ENCODE peak calls at places on chromosomes 13 and 19, in eight cellular contexts. One of them, this sample, is unnamed.

GRCh38 chr13:25468330-25469178 is 96.8 kb downstream of the ATP8A2 start:
- DNase-seq in adrenal gland: no peak
- DNase-seq in stomach: no peak
- DNase-seq in kidney: no peak
- DNase-seq in A549: no peak
- DNase-seq in esophagus squamous epithelium: no peak
- DNase-seq in uterus: no peak
- DNase-seq in PC-9: no peak
- DNase-seq in this sample: peak; percentile 62

GRCh38 chr13:102680842-102681725 is 13.8 kb downstream of the METTL21C start:
- DNase-seq in stomach: no peak
- DNase-seq in kidney: no peak
- DNase-seq in uterus: no peak
- DNase-seq in adrenal gland: no peak
- DNase-seq in PC-9: no peak
- DNase-seq in A549: no peak
- DNase-seq in esophagus squamous epithelium: no peak
- DNase-seq in this sample: no peak

GRCh38 chr19:19554074-19555023 is 16.3 kb downstream of the CILP2 start:
- DNase-seq in A549: no peak
- DNase-seq in PC-9: peak; percentile 31
- DNase-seq in adrenal gland: no peak
- DNase-seq in uterus: no peak
- DNase-seq in kidney: peak; percentile 69
- DNase-seq in stomach: peak; percentile 65
- DNase-seq in esophagus squamous epithelium: no peak
- DNase-seq in this sample: no peak

GRCh38 chr19:40933025-40933424 is 51.0 kb upstream of the CYP2A7 start:
- DNase-seq in uterus: no peak
- DNase-seq in adrenal gland: no peak
- DNase-seq in stomach: no peak
- DNase-seq in esophagus squamous epithelium: no peak
- DNase-seq in PC-9: peak; percentile 21
- DNase-seq in kidney: no peak
- DNase-seq in A549: peak; percentile 80
- DNase-seq in this sample: no peak

GRCh38 chr19:14409157-14410053 is 9.7 kb downstream of the DDX39A start:
- DNase-seq in uterus: no peak
- DNase-seq in stomach: no peak
- DNase-seq in adrenal gland: no peak
- DNase-seq in A549: no peak
- DNase-seq in PC-9: no peak
- DNase-seq in kidney: no peak
- DNase-seq in esophagus squamous epithelium: no peak
- DNase-seq in this sample: no peak

GRCh38 chr19:38930776-38931761 is at the start of gene MRPS12:
- DNase-seq in A549: peak; percentile 100
- DNase-seq in kidney: peak; percentile 99
- DNase-seq in PC-9: peak; percentile 97
- DNase-seq in esophagus squamous epithelium: peak; percentile 91
- DNase-seq in stomach: peak; percentile 98
- DNase-seq in uterus: peak; percentile 98
- DNase-seq in adrenal gland: peak; percentile 99
- DNase-seq in this sample: peak; percentile 98

GRCh38 chr13:112651306-112651705 is 38.5 kb upstream of the ATP11A start:
- DNase-seq in adrenal gland: no peak
- DNase-seq in uterus: no peak
- DNase-seq in A549: no peak
- DNase-seq in PC-9: no peak
- DNase-seq in stomach: no peak
- DNase-seq in kidney: no peak
- DNase-seq in esophagus squamous epithelium: no peak
- DNase-seq in this sample: no peak

GRCh38 chr13:99258210-99258860 is at the start of gene GPR18:
- DNase-seq in A549: no peak
- DNase-seq in uterus: no peak
- DNase-seq in esophagus squamous epithelium: no peak
- DNase-seq in adrenal gland: no peak
- DNase-seq in kidney: no peak
- DNase-seq in stomach: no peak
- DNase-seq in PC-9: no peak
- DNase-seq in this sample: no peak

GRCh38 chr19:47518139-47518538 is 3.3 kb upstream of the NAPA start:
- DNase-seq in esophagus squamous epithelium: no peak
- DNase-seq in PC-9: no peak
- DNase-seq in stomach: no peak
- DNase-seq in adrenal gland: no peak
- DNase-seq in kidney: no peak
- DNase-seq in uterus: no peak
- DNase-seq in A549: no peak
- DNase-seq in this sample: no peak

GRCh38 chr19:47512948-47513319 is 1.9 kb downstream of the NAPA start:
- DNase-seq in adrenal gland: no peak
- DNase-seq in uterus: no peak
- DNase-seq in kidney: no peak
- DNase-seq in A549: no peak
- DNase-seq in stomach: no peak
- DNase-seq in esophagus squamous epithelium: no peak
- DNase-seq in PC-9: no peak
- DNase-seq in this sample: no peak

GRCh38 chr19:47514151-47514868 is 553 bp downstream of the NAPA start:
- DNase-seq in uterus: no peak
- DNase-seq in stomach: peak; percentile 28
- DNase-seq in esophagus squamous epithelium: no peak
- DNase-seq in kidney: no peak
- DNase-seq in A549: no peak
- DNase-seq in PC-9: no peak
- DNase-seq in adrenal gland: no peak
- DNase-seq in this sample: no peak

GRCh38 chr19:47512183-47512947 is 2.5 kb downstream of the NAPA start:
- DNase-seq in PC-9: no peak
- DNase-seq in esophagus squamous epithelium: no peak
- DNase-seq in uterus: no peak
- DNase-seq in kidney: no peak
- DNase-seq in stomach: peak; percentile 83
- DNase-seq in adrenal gland: peak; percentile 59
- DNase-seq in A549: peak; percentile 34
- DNase-seq in this sample: no peak

DNA sequence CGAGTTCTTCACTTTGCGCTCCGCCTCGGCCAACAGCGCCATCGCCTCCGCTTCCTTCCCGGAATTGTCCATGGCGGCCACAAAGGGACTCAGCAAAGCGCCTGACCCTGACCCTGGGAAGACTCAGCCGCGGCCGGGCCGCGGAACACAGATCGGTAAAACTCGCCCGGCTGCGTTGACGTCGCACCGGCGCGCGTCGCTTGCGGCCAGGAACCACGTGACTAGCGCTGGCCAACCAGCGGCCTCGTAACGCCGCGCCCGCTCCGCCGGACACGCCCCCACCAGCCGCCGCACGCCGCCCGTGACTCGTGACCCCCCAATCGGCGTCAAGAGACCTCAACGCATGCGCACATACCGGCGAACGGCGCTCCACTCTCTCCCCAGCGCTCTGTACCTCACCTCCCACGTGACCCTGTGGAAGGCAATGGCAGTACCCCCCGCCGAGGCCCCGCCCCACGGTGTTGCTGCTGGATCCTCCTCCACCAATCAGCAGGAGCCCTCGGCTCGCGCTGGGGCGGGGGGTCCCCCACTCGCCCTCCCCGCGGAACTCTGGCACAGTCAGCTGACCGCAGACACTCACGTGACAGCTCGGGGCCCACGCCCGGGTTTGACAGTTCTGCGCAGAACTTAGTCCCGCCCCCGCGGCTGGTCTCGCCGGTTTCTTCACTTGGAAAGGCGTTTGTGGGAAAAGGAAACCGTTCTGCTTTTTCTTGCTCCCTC is at the start of gene NAPA:
- DNase-seq in A549: peak; percentile 100
- DNase-seq in PC-9: peak; percentile 100
- DNase-seq in esophagus squamous epithelium: peak; percentile 100
- DNase-seq in stomach: peak; percentile 100
- DNase-seq in kidney: peak; percentile 100
- DNase-seq in adrenal gland: peak; percentile 100
- DNase-seq in uterus: peak; percentile 100
- DNase-seq in this sample: peak; percentile 100
- TF ChIP-seq CTCF in A549: no peak
- TF ChIP-seq CTCF in PC-9: no peak
- TF ChIP-seq CTCF in esophagus squamous epithelium: no peak
- TF ChIP-seq CTCF in stomach: no peak
- TF ChIP-seq CTCF in kidney: no peak
- TF ChIP-seq CTCF in adrenal gland: no peak
- TF ChIP-seq CTCF in uterus: no peak
- TF ChIP-seq CTCF in this sample: no peak

GRCh38 chr19:45238556-45238955 is 6.7 kb downstream of the EXOC3L2 start:
- DNase-seq in stomach: no peak
- DNase-seq in PC-9: no peak
- DNase-seq in A549: no peak
- DNase-seq in adrenal gland: no peak
- DNase-seq in uterus: no peak
- DNase-seq in kidney: no peak
- DNase-seq in esophagus squamous epithelium: no peak
- DNase-seq in this sample: no peak

GRCh38 chr19:45231891-45232290 is 13.3 kb downstream of the EXOC3L2 start:
- DNase-seq in esophagus squamous epithelium: no peak
- DNase-seq in uterus: no peak
- DNase-seq in adrenal gland: peak; percentile 39
- DNase-seq in kidney: no peak
- DNase-seq in PC-9: no peak
- DNase-seq in stomach: no peak
- DNase-seq in A549: no peak
- DNase-seq in this sample: no peak

GRCh38 chr19:45234089-45234869 is 10.9 kb downstream of the EXOC3L2 start:
- DNase-seq in stomach: no peak
- DNase-seq in adrenal gland: no peak
- DNase-seq in PC-9: no peak
- DNase-seq in uterus: no peak
- DNase-seq in kidney: no peak
- DNase-seq in A549: no peak
- DNase-seq in esophagus squamous epithelium: no peak
- DNase-seq in this sample: no peak

DNA sequence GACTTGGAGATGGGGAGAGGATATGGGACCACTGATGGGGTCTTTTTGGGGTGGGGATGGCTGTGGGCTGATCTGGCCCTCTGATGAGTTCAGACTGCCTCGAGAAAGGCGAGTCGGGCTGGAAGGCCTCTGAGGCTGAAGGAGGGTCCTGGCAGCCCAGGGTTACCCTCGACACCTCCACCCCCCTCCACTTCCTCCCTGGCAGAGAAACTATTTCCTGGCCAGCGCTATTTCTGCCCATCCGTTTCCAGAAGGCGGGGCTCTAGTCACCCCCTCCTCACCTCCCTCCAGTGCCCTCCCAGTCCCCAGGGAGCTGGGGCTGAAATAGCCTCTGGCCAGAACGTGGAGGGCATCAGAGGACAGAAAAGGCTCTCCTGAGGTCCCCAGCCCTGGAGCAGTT is 9.7 kb downstream of the EXOC3L2 start:
- DNase-seq in esophagus squamous epithelium: no peak
- DNase-seq in PC-9: no peak
- DNase-seq in stomach: no peak
- DNase-seq in adrenal gland: no peak
- DNase-seq in kidney: peak; percentile 73
- DNase-seq in uterus: no peak
- DNase-seq in A549: no peak
- DNase-seq in this sample: no peak
- H3K4me3 ChIP-seq in esophagus squamous epithelium: no peak overlapping the region
- H3K4me3 ChIP-seq in PC-9: no peak overlapping the region
- H3K4me3 ChIP-seq in stomach: no peak overlapping the region
- H3K4me3 ChIP-seq in adrenal gland: no peak overlapping the region
- H3K4me3 ChIP-seq in kidney: no peak overlapping the region
- H3K4me3 ChIP-seq in uterus: no peak overlapping the region
- H3K4me3 ChIP-seq in A549: no peak overlapping the region
- H3K4me3 ChIP-seq in this sample: no peak overlapping the region

GRCh38 chr19:12918253-12918652 is 840 bp downstream of the SYCE2 start:
- DNase-seq in PC-9: no peak
- DNase-seq in adrenal gland: no peak
- DNase-seq in kidney: no peak
- DNase-seq in A549: no peak
- DNase-seq in uterus: no peak
- DNase-seq in stomach: no peak
- DNase-seq in esophagus squamous epithelium: no peak
- DNase-seq in this sample: no peak

GRCh38 chr19:12907166-12907565 is 11.9 kb downstream of the SYCE2 start:
- DNase-seq in uterus: no peak
- DNase-seq in PC-9: no peak
- DNase-seq in adrenal gland: no peak
- DNase-seq in A549: no peak
- DNase-seq in kidney: no peak
- DNase-seq in esophagus squamous epithelium: no peak
- DNase-seq in stomach: peak; percentile 78
- DNase-seq in this sample: no peak

GRCh38 chr19:12913871-12914690 is 5.0 kb downstream of the SYCE2 start:
- DNase-seq in uterus: no peak
- DNase-seq in adrenal gland: no peak
- DNase-seq in stomach: no peak
- DNase-seq in A549: no peak
- DNase-seq in kidney: no peak
- DNase-seq in PC-9: no peak
- DNase-seq in esophagus squamous epithelium: no peak
- DNase-seq in this sample: no peak

DNA sequence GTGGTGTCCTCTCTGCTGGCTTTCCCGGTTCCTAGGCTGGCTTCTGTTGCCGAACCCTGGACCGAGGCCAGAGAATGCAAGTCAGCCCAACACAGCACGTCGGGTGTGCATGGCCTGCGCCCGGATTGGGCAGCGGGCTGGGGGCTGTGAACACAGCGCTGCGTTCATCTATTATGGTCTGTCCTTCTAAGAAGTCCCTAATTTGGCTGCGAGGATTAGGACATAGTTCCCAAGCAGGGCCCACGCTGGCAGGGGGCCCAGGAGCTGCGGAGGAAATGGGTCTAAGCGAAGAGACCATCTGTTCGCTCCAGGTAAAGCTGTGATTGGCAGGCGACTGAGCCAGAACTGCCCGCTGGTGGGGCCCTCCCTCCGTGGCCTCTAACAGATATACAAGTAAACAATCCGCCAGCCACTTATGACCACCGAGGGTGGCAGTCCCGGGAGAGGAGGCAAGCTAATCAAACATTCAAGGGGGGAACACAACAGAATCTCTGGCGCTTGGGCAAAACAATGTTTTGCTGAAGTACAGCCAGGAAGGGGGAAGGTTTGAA is 6.0 kb downstream of the SYCE2 start:
- DNase-seq in adrenal gland: peak; percentile 64
- DNase-seq in kidney: peak; percentile 92
- DNase-seq in stomach: peak; percentile 77
- DNase-seq in PC-9: no peak
- DNase-seq in uterus: peak; percentile 63
- DNase-seq in A549: no peak
- DNase-seq in esophagus squamous epithelium: no peak
- DNase-seq in this sample: peak; percentile 50
- H3K27ac ChIP-seq in adrenal gland: peak overlapping the region; percentile 61
- H3K27ac ChIP-seq in kidney: no peak overlapping the region
- H3K27ac ChIP-seq in stomach: peak overlapping the region; percentile 79
- H3K27ac ChIP-seq in PC-9: no peak overlapping the region
- H3K27ac ChIP-seq in uterus: peak overlapping the region; percentile 13
- H3K27ac ChIP-seq in A549: no peak overlapping the region
- H3K27ac ChIP-seq in esophagus squamous epithelium: peak overlapping the region; percentile 86
- H3K27ac ChIP-seq in this sample: peak overlapping the region; percentile 59

GRCh38 chr13:94711561-94712286 is 621 bp downstream of the SOX21 start:
- DNase-seq in esophagus squamous epithelium: no peak
- DNase-seq in stomach: no peak
- DNase-seq in PC-9: no peak
- DNase-seq in A549: peak; percentile 47
- DNase-seq in kidney: peak; percentile 75
- DNase-seq in adrenal gland: no peak
- DNase-seq in uterus: no peak
- DNase-seq in this sample: no peak

GRCh38 chr13:94710081-94710809 is 2.1 kb downstream of the SOX21 start:
- DNase-seq in A549: no peak
- DNase-seq in stomach: no peak
- DNase-seq in uterus: no peak
- DNase-seq in esophagus squamous epithelium: no peak
- DNase-seq in PC-9: no peak
- DNase-seq in kidney: no peak
- DNase-seq in adrenal gland: no peak
- DNase-seq in this sample: no peak

GRCh38 chr13:94712287-94712811 is at the start of gene SOX21:
- DNase-seq in A549: peak; percentile 48
- DNase-seq in kidney: peak; percentile 61
- DNase-seq in esophagus squamous epithelium: no peak
- DNase-seq in adrenal gland: no peak
- DNase-seq in uterus: no peak
- DNase-seq in stomach: no peak
- DNase-seq in PC-9: no peak
- DNase-seq in this sample: no peak

GRCh38 chr13:94708971-94709614 is 3.3 kb downstream of the SOX21 start:
- DNase-seq in uterus: no peak
- DNase-seq in PC-9: no peak
- DNase-seq in esophagus squamous epithelium: no peak
- DNase-seq in stomach: no peak
- DNase-seq in A549: no peak
- DNase-seq in kidney: no peak
- DNase-seq in adrenal gland: no peak
- DNase-seq in this sample: no peak

GRCh38 chr13:94710881-94711560 is 1.3 kb downstream of the SOX21 start:
- DNase-seq in uterus: no peak
- DNase-seq in A549: peak; percentile 42
- DNase-seq in adrenal gland: no peak
- DNase-seq in stomach: no peak
- DNase-seq in PC-9: no peak
- DNase-seq in esophagus squamous epithelium: no peak
- DNase-seq in kidney: peak; percentile 68
- DNase-seq in this sample: no peak
- TF ChIP-seq CTCF in uterus: no peak
- TF ChIP-seq CTCF in A549: peak; percentile 50
- TF ChIP-seq CTCF in adrenal gland: no peak
- TF ChIP-seq CTCF in stomach: no peak
- TF ChIP-seq CTCF in PC-9: no peak
- TF ChIP-seq CTCF in esophagus squamous epithelium: no peak
- TF ChIP-seq CTCF in kidney: no peak
- TF ChIP-seq CTCF in this sample: no peak